ENCODE peak calls at places on chromosomes 7 and 10, in four cellular contexts. One of them, this sample, is unnamed. For H3K4me1, the result is how much of the 10 kb centered on the place peaks cover.

GRCh38 chr10:634256-634655 is 55.2 kb downstream of the DIP2C start:
- DNase-seq in A549: no peak
- DNase-seq in tibial artery: peak
- DNase-seq in adrenal gland: no peak
- DNase-seq in this sample: no peak

GRCh38 chr7:107993879-107994278 is 9.1 kb downstream of the LAMB1 start:
- DNase-seq in adrenal gland: no peak
- DNase-seq in tibial artery: no peak
- DNase-seq in A549: no peak
- DNase-seq in this sample: no peak

GRCh38 chr7:140190588-140190987 is 13.8 kb upstream of the KDM7A start:
- DNase-seq in adrenal gland: no peak
- DNase-seq in tibial artery: no peak
- DNase-seq in A549: no peak
- DNase-seq in this sample: no peak

GRCh38 chr10:126147866-126148578 is 240.3 kb downstream of the ADAM12 start:
- DNase-seq in adrenal gland: no peak
- DNase-seq in A549: no peak
- DNase-seq in tibial artery: no peak
- DNase-seq in this sample: no peak

GRCh38 chr10:7507887-7508726 is 97.3 kb upstream of the SFMBT2 start:
- DNase-seq in tibial artery: no peak
- DNase-seq in A549: no peak
- DNase-seq in adrenal gland: no peak
- DNase-seq in this sample: peak

GRCh38 chr7:80414331-80414730 is 97.5 kb downstream of the GNAT3 start:
- DNase-seq in adrenal gland: no peak
- DNase-seq in tibial artery: no peak
- DNase-seq in A549: no peak
- DNase-seq in this sample: no peak

GRCh38 chr7:114653391-114654088 is 238.9 kb downstream of the FOXP2 start:
- DNase-seq in A549: no peak
- DNase-seq in adrenal gland: no peak
- DNase-seq in tibial artery: no peak
- DNase-seq in this sample: no peak

GRCh38 chr7:108291791-108292440 is 161.8 kb upstream of the LAMB4 start:
- DNase-seq in tibial artery: no peak
- DNase-seq in adrenal gland: no peak
- DNase-seq in A549: no peak
- DNase-seq in this sample: no peak

GRCh38 chr7:104137971-104138370 is 69.8 kb downstream of the ORC5 start:
- DNase-seq in adrenal gland: no peak
- DNase-seq in tibial artery: no peak
- DNase-seq in A549: no peak
- DNase-seq in this sample: no peak

GRCh38 chr7:143288836-143289235 is 685 bp downstream of the CASP2 start:
- DNase-seq in A549: peak
- DNase-seq in tibial artery: no peak
- DNase-seq in adrenal gland: no peak
- DNase-seq in this sample: no peak

GRCh38 chr7:43652364-43652763 is 69.5 kb downstream of the STK17A start:
- DNase-seq in A549: no peak
- DNase-seq in adrenal gland: no peak
- DNase-seq in tibial artery: no peak
- DNase-seq in this sample: no peak

GRCh38 chr10:33594475-33594874 is 260.0 kb upstream of the NRP1 start:
- DNase-seq in tibial artery: no peak
- DNase-seq in adrenal gland: no peak
- DNase-seq in A549: no peak
- DNase-seq in this sample: no peak

GRCh38 chr10:132879408-132880147 is 62.8 kb downstream of the CFAP46 start:
- DNase-seq in A549: no peak
- DNase-seq in adrenal gland: no peak
- DNase-seq in tibial artery: peak
- DNase-seq in this sample: peak

GRCh38 chr7:105304040-105304895 is 84.5 kb downstream of the SRPK2 start:
- DNase-seq in adrenal gland: no peak
- DNase-seq in A549: no peak
- DNase-seq in tibial artery: no peak
- DNase-seq in this sample: no peak

GRCh38 chr7:54729096-54729495 is 29.9 kb downstream of the SEC61G start:
- DNase-seq in tibial artery: no peak
- DNase-seq in A549: no peak
- DNase-seq in adrenal gland: no peak
- DNase-seq in this sample: no peak

GRCh38 chr7:76303829-76304505 is 1.5 kb downstream of the HSPB1 start:
- DNase-seq in A549: no peak
- DNase-seq in adrenal gland: peak
- DNase-seq in tibial artery: no peak
- DNase-seq in this sample: no peak

DNA sequence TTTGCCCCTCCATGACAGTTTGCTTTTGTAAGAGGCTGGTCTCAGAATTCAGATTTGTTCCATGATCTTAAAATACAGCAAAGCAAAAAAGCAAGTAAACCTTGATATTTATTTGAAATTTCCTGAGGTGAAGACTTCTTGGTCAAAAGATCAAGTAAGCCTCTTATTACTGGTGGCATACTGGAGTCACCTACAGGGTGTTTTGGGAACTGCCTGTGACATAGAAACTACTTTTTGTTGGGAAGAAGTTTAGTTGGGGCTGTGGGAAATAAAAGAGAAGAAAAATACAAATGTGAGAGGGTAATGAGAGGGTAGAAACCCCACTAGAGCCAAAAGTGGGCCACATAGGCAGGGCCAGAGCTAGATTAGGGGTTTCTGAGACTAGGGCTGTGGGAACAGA is 217.9 kb downstream of the OTUD1 start:
- DNase-seq in tibial artery: no peak
- DNase-seq in adrenal gland: no peak
- DNase-seq in A549: no peak
- DNase-seq in this sample: no peak
- H3K4me3 ChIP-seq in tibial artery: no peak
- H3K4me3 ChIP-seq in adrenal gland: no peak
- H3K4me3 ChIP-seq in A549: no peak
- H3K4me3 ChIP-seq in this sample: no peak

GRCh38 chr10:44864637-44865288 is 46.4 kb upstream of the TMEM72 start:
- DNase-seq in A549: peak
- DNase-seq in adrenal gland: peak
- DNase-seq in tibial artery: peak
- DNase-seq in this sample: peak

GRCh38 chr10:44862006-44862751 is 49.0 kb upstream of the TMEM72 start:
- DNase-seq in tibial artery: peak
- DNase-seq in adrenal gland: no peak
- DNase-seq in A549: no peak
- DNase-seq in this sample: no peak

GRCh38 chr10:44864042-44864436 is 47.1 kb upstream of the TMEM72 start:
- DNase-seq in tibial artery: peak
- DNase-seq in A549: no peak
- DNase-seq in adrenal gland: no peak
- DNase-seq in this sample: peak

GRCh38 chr10:44862917-44863316 is 48.2 kb upstream of the TMEM72 start:
- DNase-seq in tibial artery: peak
- DNase-seq in A549: no peak
- DNase-seq in adrenal gland: no peak
- DNase-seq in this sample: no peak

DNA sequence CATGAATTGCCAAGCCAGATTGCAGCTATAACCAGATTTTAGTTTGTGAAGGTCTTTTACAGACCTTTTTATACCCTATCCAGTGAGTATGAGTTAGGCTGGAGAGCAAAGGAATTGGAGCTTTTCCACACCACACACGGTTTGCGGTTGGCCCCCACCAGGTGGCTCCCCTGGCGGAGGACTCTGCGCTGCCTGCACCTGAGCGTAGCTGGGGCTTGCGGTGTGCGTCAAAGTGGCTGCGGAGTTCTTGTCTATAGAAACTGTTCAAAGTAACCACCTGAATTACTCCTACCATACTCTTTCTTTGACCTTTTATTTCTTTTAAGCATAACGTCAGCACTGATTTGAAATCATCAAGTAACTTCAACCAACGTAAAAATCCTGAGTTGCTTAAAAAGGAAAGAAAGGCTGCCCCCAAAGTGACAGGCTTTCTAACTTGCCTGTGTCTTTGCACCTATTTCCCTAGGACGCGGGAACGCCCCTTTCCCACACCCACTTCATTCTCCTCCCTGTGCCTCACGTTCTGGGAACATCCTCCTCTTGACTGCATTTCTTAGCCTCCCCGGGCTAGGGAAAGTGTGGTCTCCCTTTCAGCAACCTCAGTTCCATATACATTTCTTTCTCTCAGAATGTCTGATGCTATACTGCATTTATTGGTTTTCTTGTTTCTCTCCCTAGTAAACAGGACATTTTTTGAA is 47.6 kb upstream of the TMEM72 start:
- DNase-seq in A549: no peak
- DNase-seq in adrenal gland: no peak
- DNase-seq in tibial artery: peak
- DNase-seq in this sample: no peak
- H3K4me1 ChIP-seq in A549: under half
- H3K4me1 ChIP-seq in adrenal gland: under half
- H3K4me1 ChIP-seq in tibial artery: under half
- H3K4me1 ChIP-seq in this sample: under half

GRCh38 chr10:130935051-130935450 is 376.5 kb downstream of the TCERG1L start:
- DNase-seq in A549: no peak
- DNase-seq in adrenal gland: peak
- DNase-seq in tibial artery: no peak
- DNase-seq in this sample: no peak
- TF ChIP-seq CTCF in A549: no peak
- TF ChIP-seq CTCF in adrenal gland: peak
- TF ChIP-seq CTCF in tibial artery: no peak
- TF ChIP-seq CTCF in this sample: no peak

GRCh38 chr10:78464856-78465221 is 431.2 kb downstream of the RPS24 start:
- DNase-seq in tibial artery: peak
- DNase-seq in A549: no peak
- DNase-seq in adrenal gland: no peak
- DNase-seq in this sample: no peak

GRCh38 chr10:78462221-78462620 is 428.6 kb downstream of the RPS24 start:
- DNase-seq in adrenal gland: peak
- DNase-seq in A549: no peak
- DNase-seq in tibial artery: no peak
- DNase-seq in this sample: no peak

GRCh38 chr10:78465456-78465855 is 431.8 kb downstream of the RPS24 start:
- DNase-seq in A549: no peak
- DNase-seq in adrenal gland: no peak
- DNase-seq in tibial artery: no peak
- DNase-seq in this sample: no peak

GRCh38 chr10:78462728-78463228 is 429.1 kb downstream of the RPS24 start:
- DNase-seq in adrenal gland: no peak
- DNase-seq in tibial artery: no peak
- DNase-seq in A549: no peak
- DNase-seq in this sample: no peak

GRCh38 chr10:78464118-78464855 is 430.6 kb downstream of the RPS24 start:
- DNase-seq in A549: no peak
- DNase-seq in adrenal gland: no peak
- DNase-seq in tibial artery: no peak
- DNase-seq in this sample: no peak
- H3K4me3 ChIP-seq in A549: no peak
- H3K4me3 ChIP-seq in adrenal gland: no peak
- H3K4me3 ChIP-seq in tibial artery: no peak
- H3K4me3 ChIP-seq in this sample: no peak

GRCh38 chr7:100689230-100690135 is 4.6 kb downstream of the GIGYF1 start:
- DNase-seq in tibial artery: no peak
- DNase-seq in A549: no peak
- DNase-seq in adrenal gland: no peak
- DNase-seq in this sample: no peak

GRCh38 chr7:100687261-100687660 is 6.8 kb downstream of the GIGYF1 start:
- DNase-seq in A549: no peak
- DNase-seq in adrenal gland: no peak
- DNase-seq in tibial artery: no peak
- DNase-seq in this sample: no peak

GRCh38 chr7:100686822-100687211 is 7.2 kb downstream of the GIGYF1 start:
- DNase-seq in adrenal gland: peak
- DNase-seq in A549: no peak
- DNase-seq in tibial artery: peak
- DNase-seq in this sample: no peak

GRCh38 chr7:100688593-100688860 is 5.5 kb downstream of the GIGYF1 start:
- DNase-seq in A549: no peak
- DNase-seq in tibial artery: no peak
- DNase-seq in adrenal gland: no peak
- DNase-seq in this sample: no peak

GRCh38 chr7:100687740-100688592 is 6.1 kb downstream of the GIGYF1 start:
- DNase-seq in A549: no peak
- DNase-seq in adrenal gland: peak
- DNase-seq in tibial artery: no peak
- DNase-seq in this sample: no peak
- H3K4me1 ChIP-seq in A549: under half
- H3K4me1 ChIP-seq in adrenal gland: under half
- H3K4me1 ChIP-seq in tibial artery: under half
- H3K4me1 ChIP-seq in this sample: under half

GRCh38 chr7:156947120-156947843 is 2.2 kb upstream of the NOM1 start:
- DNase-seq in adrenal gland: no peak
- DNase-seq in tibial artery: no peak
- DNase-seq in A549: no peak
- DNase-seq in this sample: no peak

GRCh38 chr7:156948361-156948760 is 1.2 kb upstream of the NOM1 start:
- DNase-seq in adrenal gland: no peak
- DNase-seq in A549: no peak
- DNase-seq in tibial artery: no peak
- DNase-seq in this sample: no peak

GRCh38 chr7:156944876-156945275 is 4.6 kb upstream of the NOM1 start:
- DNase-seq in tibial artery: no peak
- DNase-seq in A549: no peak
- DNase-seq in adrenal gland: no peak
- DNase-seq in this sample: no peak

GRCh38 chr7:156950381-156950858 is 908 bp downstream of the NOM1 start:
- DNase-seq in A549: no peak
- DNase-seq in tibial artery: no peak
- DNase-seq in adrenal gland: no peak
- DNase-seq in this sample: no peak

DNA sequence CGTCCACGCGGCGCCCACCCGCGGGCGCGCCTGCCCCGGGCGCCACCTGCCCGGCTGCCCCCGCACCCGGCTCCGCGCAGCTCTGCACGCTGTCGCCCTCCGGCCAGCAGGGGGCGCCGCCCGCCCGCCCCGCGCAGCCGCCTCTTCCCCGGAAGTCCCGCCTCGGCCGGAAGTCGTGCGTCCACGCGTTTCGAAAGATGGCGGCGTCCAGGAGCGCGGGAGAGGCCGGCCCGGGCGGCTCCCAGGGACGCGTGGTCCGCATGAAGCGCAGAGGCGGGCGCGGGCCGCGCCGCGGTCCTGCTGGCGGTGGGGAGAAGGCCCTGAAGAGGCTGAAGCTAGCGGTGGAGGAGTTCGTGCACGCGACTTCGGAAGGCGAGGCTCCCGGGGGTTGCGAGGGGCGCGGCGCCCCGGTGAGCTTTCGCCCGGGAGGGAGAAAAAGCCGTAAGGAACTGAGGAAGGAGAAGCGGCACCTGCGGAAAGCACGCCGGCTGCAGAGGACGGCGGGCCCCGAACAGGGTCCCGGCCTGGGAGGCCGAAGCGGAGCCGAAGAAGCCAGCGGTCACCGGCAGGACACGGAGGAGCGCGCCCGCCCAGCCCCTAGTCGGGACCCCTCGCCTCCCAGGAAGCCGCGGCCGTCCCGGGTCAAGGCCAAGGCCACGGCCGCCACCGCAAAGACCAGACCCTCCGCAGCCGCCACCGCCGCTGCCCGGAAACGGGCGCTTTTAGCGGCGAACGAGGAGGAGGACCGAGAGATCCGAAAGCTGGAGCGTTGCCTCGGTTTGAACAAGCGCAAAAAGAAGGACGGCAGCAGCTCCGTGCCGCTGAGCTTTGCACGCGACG is at the start of gene NOM1:
- DNase-seq in adrenal gland: peak
- DNase-seq in A549: peak
- DNase-seq in tibial artery: peak
- DNase-seq in this sample: peak
- TF ChIP-seq CTCF in adrenal gland: peak
- TF ChIP-seq CTCF in A549: peak
- TF ChIP-seq CTCF in tibial artery: peak
- TF ChIP-seq CTCF in this sample: peak

This sample was measured in mucosa of descending colon.